ENCODE peak calls at places on chromosomes 11 and 22, in six cellular contexts. One of them, this sample, is unnamed.

GRCh38 chr22:43273902-43274484 is 69.2 kb downstream of the SCUBE1 start:
- DNase-seq in H1: peak
- DNase-seq in K562: peak
- DNase-seq in HepG2: peak
- DNase-seq in GM12878: peak
- DNase-seq in SK-N-SH: peak
- DNase-seq in this sample: peak

GRCh38 chr11:61869636-61870428 is 21.5 kb downstream of the FADS3 start:
- DNase-seq in GM12878: no peak
- DNase-seq in SK-N-SH: no peak
- DNase-seq in H1: no peak
- DNase-seq in K562: peak
- DNase-seq in HepG2: no peak
- DNase-seq in this sample: no peak

GRCh38 chr22:20638143-20638870 is 130.9 kb downstream of the MED15 start:
- DNase-seq in SK-N-SH: no peak
- DNase-seq in K562: no peak
- DNase-seq in H1: no peak
- DNase-seq in GM12878: no peak
- DNase-seq in HepG2: no peak
- DNase-seq in this sample: no peak

GRCh38 chr11:19712281-19713220 is at the start of gene NAV2:
- DNase-seq in SK-N-SH: peak
- DNase-seq in H1: peak
- DNase-seq in K562: peak
- DNase-seq in GM12878: peak
- DNase-seq in HepG2: peak
- DNase-seq in this sample: peak

GRCh38 chr22:42950281-42950680 is 64.7 kb downstream of the PACSIN2 start:
- DNase-seq in HepG2: no peak
- DNase-seq in GM12878: no peak
- DNase-seq in K562: no peak
- DNase-seq in SK-N-SH: no peak
- DNase-seq in H1: no peak
- DNase-seq in this sample: no peak

GRCh38 chr22:49960967-49961600 is 512 bp downstream of the PIM3 start:
- DNase-seq in H1: no peak
- DNase-seq in HepG2: no peak
- DNase-seq in K562: peak
- DNase-seq in SK-N-SH: peak
- DNase-seq in GM12878: no peak
- DNase-seq in this sample: no peak

GRCh38 chr11:65866524-65867283 is 5.9 kb downstream of the EFEMP2 start:
- DNase-seq in K562: no peak
- DNase-seq in GM12878: no peak
- DNase-seq in HepG2: no peak
- DNase-seq in SK-N-SH: no peak
- DNase-seq in H1: no peak
- DNase-seq in this sample: no peak

GRCh38 chr11:57568330-57568766 is 876 bp upstream of the UBE2L6 start:
- DNase-seq in GM12878: peak
- DNase-seq in SK-N-SH: no peak
- DNase-seq in H1: peak
- DNase-seq in HepG2: peak
- DNase-seq in K562: peak
- DNase-seq in this sample: peak

GRCh38 chr11:69172674-69173073 is 16.9 kb downstream of the SMIM38 start:
- DNase-seq in GM12878: no peak
- DNase-seq in HepG2: no peak
- DNase-seq in SK-N-SH: no peak
- DNase-seq in H1: no peak
- DNase-seq in K562: no peak
- DNase-seq in this sample: no peak

GRCh38 chr11:87398913-87399312 is 361.2 kb downstream of the TMEM135 start:
- DNase-seq in SK-N-SH: no peak
- DNase-seq in H1: no peak
- DNase-seq in K562: no peak
- DNase-seq in HepG2: no peak
- DNase-seq in GM12878: no peak
- DNase-seq in this sample: no peak

GRCh38 chr11:69297225-69297925 is 3.4 kb downstream of the MYEOV start:
- DNase-seq in H1: peak
- DNase-seq in HepG2: peak
- DNase-seq in SK-N-SH: peak
- DNase-seq in GM12878: peak
- DNase-seq in K562: peak
- DNase-seq in this sample: peak

DNA sequence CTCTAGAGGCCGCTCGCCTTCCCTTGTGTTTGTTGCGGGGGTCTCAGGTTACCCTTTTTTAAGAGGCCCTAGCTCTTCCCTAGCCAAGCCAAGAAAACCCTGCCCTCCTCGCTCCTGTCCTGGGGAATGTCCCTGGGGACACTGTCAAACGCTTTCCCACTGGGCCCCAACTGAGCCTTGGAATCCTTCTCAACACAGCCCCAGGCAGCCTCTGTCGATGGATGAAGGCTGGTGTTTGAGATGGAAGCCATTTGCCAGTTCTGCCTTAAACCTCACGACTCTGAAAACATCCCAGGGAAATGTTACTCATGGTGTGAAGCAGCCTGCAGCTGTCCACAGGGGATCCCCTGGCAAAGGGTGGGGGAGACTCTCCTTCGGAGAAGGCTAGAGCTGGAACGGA is 72.7 kb downstream of the RTL6 start:
- DNase-seq in GM12878: no peak
- DNase-seq in H1: no peak
- DNase-seq in SK-N-SH: no peak
- DNase-seq in K562: no peak
- DNase-seq in HepG2: no peak
- DNase-seq in this sample: no peak
- TF ChIP-seq GABPA in GM12878: no peak
- TF ChIP-seq GABPA in H1: no peak
- TF ChIP-seq GABPA in SK-N-SH: no peak
- TF ChIP-seq GABPA in K562: no peak
- TF ChIP-seq GABPA in HepG2: no peak
- TF ChIP-seq GABPA in this sample: no peak

DNA sequence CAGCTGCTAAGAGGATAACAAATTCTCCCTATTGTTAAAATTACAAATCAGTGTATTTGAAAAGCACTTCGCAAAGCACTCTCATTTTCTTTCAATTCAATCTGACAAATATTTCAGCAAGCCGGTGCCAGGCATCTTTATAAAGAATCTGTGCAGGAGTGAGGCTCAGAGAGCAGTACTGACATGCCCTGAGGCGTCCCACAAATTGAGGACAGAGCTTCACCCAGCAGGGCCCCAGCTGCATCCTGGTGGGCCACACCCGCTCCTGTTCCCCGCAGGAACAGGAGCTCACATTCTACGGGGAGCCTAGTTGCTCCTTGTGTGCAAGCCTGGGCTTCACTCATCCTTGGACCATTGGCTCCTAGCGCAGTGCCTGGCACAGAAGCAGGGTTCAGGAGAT is 60.9 kb upstream of the EIF3D start:
- DNase-seq in K562: no peak
- DNase-seq in GM12878: no peak
- DNase-seq in H1: no peak
- DNase-seq in SK-N-SH: peak
- DNase-seq in HepG2: no peak
- DNase-seq in this sample: no peak
- TF ChIP-seq GABPA in K562: no peak
- TF ChIP-seq GABPA in GM12878: no peak
- TF ChIP-seq GABPA in H1: no peak
- TF ChIP-seq GABPA in SK-N-SH: no peak
- TF ChIP-seq GABPA in HepG2: no peak
- TF ChIP-seq GABPA in this sample: no peak

DNA sequence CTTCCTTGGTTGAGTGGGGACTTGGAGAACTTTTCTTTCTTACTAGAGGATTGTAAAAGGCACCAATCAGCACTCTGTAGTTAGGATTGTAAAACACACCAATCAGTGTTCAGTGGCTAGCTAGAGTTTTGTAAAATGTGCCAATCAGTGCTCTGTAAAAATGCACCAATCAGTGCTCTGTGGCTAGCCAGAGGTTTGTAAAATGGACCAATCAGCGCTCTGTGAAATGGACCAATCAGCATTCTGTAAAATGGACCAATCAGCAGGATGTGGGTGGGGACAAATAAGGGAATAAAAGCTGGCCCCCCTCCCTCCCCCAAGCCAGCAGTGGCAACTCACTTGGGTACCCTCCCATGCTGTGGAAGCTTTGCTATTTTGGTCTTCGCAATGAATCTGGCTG is 5.5 kb upstream of the DRG1 start:
- DNase-seq in HepG2: no peak
- DNase-seq in H1: no peak
- DNase-seq in K562: no peak
- DNase-seq in GM12878: no peak
- DNase-seq in SK-N-SH: no peak
- DNase-seq in this sample: no peak
- TF ChIP-seq GABPA in HepG2: no peak
- TF ChIP-seq GABPA in H1: no peak
- TF ChIP-seq GABPA in K562: no peak
- TF ChIP-seq GABPA in GM12878: no peak
- TF ChIP-seq GABPA in SK-N-SH: no peak
- TF ChIP-seq GABPA in this sample: no peak

GRCh38 chr11:73257342-73258103 is 14.6 kb upstream of the P2RY6 start:
- DNase-seq in HepG2: peak
- DNase-seq in K562: no peak
- DNase-seq in GM12878: no peak
- DNase-seq in H1: no peak
- DNase-seq in SK-N-SH: no peak
- DNase-seq in this sample: no peak

GRCh38 chr11:73248526-73249185 is 23.5 kb upstream of the P2RY6 start:
- DNase-seq in H1: no peak
- DNase-seq in K562: no peak
- DNase-seq in SK-N-SH: no peak
- DNase-seq in GM12878: no peak
- DNase-seq in HepG2: no peak
- DNase-seq in this sample: no peak

GRCh38 chr11:73249304-73249703 is 22.8 kb upstream of the P2RY6 start:
- DNase-seq in GM12878: peak
- DNase-seq in H1: no peak
- DNase-seq in HepG2: no peak
- DNase-seq in K562: no peak
- DNase-seq in SK-N-SH: no peak
- DNase-seq in this sample: no peak

GRCh38 chr11:73249858-73250773 is 22.0 kb upstream of the P2RY6 start:
- DNase-seq in GM12878: no peak
- DNase-seq in SK-N-SH: no peak
- DNase-seq in H1: no peak
- DNase-seq in K562: no peak
- DNase-seq in HepG2: no peak
- DNase-seq in this sample: no peak

GRCh38 chr11:73252577-73253191 is 19.5 kb upstream of the P2RY6 start:
- DNase-seq in GM12878: no peak
- DNase-seq in H1: no peak
- DNase-seq in HepG2: no peak
- DNase-seq in K562: peak
- DNase-seq in SK-N-SH: peak
- DNase-seq in this sample: peak
- TF ChIP-seq GABPA in GM12878: no peak
- TF ChIP-seq GABPA in H1: no peak
- TF ChIP-seq GABPA in HepG2: no peak
- TF ChIP-seq GABPA in K562: no peak
- TF ChIP-seq GABPA in SK-N-SH: no peak
- TF ChIP-seq GABPA in this sample: no peak

DNA sequence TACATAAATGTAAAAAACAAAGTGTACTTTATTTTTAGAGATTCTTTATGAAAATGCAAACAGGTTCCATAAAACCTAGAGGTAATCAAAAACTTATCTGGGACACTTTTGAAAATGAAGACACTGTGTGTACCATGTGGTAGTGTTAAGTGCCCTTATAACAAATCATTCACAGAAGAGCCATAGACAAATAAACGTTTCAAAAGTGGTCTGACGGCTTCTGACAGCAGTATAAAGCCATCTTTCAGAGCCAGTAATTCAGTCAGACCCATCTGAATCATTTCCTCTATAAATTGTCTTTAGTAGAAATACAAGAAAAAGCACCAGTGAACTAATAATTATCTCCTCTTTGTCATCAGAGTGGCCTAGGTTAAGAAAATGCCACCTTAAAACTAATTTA is 100.0 kb downstream of the PAX6 start:
- DNase-seq in K562: no peak
- DNase-seq in HepG2: no peak
- DNase-seq in H1: no peak
- DNase-seq in SK-N-SH: no peak
- DNase-seq in GM12878: no peak
- DNase-seq in this sample: no peak
- TF ChIP-seq GABPA in K562: no peak
- TF ChIP-seq GABPA in HepG2: no peak
- TF ChIP-seq GABPA in H1: no peak
- TF ChIP-seq GABPA in SK-N-SH: no peak
- TF ChIP-seq GABPA in GM12878: no peak
- TF ChIP-seq GABPA in this sample: no peak

GRCh38 chr11:782264-783174 is 5.2 kb upstream of the GATD1 start:
- DNase-seq in K562: no peak
- DNase-seq in H1: no peak
- DNase-seq in SK-N-SH: no peak
- DNase-seq in HepG2: no peak
- DNase-seq in GM12878: no peak
- DNase-seq in this sample: no peak
- TF ChIP-seq GABPA in K562: no peak
- TF ChIP-seq GABPA in H1: no peak
- TF ChIP-seq GABPA in SK-N-SH: no peak
- TF ChIP-seq GABPA in HepG2: no peak
- TF ChIP-seq GABPA in GM12878: no peak
- TF ChIP-seq GABPA in this sample: no peak

DNA sequence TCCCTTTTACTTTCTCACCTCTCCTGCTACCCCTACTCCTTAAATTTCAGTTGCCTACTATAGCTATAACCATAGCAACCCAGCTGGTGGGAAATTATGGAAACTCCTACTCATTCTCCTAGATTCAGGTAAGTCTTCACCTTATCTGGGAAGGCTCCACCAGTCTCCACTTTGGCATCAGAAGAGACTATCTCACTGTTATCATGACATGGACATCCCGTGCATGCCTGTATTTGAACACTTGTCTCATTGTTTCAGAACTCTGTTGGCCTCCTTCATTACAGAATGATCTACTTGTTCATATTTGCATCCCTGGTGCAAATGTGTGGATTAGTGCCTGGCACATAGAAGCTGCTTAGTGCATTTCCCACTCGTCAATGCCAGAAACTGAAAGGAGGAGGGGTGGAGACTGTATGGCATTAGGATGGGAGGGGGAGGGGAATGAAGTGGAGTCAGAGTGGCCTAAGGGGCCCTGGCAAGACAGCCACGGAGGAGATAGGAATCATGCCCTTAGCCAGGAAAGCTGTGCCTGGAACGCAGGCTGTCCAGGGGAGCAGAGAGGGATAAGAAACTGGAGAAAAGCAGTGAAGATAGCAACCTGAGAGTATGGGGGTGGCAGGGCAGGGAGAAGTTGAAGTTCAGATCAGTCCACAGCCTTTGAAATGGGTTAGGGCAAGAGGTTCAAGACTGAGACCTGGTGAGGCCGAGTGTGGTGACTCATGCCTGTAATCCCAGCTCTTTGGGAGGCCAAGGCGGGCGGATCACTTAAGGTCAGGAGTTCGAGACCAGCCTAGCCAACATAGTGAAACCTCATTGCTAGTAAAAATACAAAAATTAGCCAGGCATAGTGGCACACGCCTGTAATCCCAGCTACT is 53.8 kb upstream of the CAPRIN1 start:
- DNase-seq in H1: no peak
- DNase-seq in HepG2: no peak
- DNase-seq in K562: peak
- DNase-seq in GM12878: no peak
- DNase-seq in SK-N-SH: peak
- DNase-seq in this sample: no peak
- TF ChIP-seq GABPA in H1: no peak
- TF ChIP-seq GABPA in HepG2: no peak
- TF ChIP-seq GABPA in K562: no peak
- TF ChIP-seq GABPA in GM12878: no peak
- TF ChIP-seq GABPA in SK-N-SH: no peak
- TF ChIP-seq GABPA in this sample: no peak

This sample was measured in HL-60.